ENCODE peak calls at places on chromosomes 7 and 10, in six cellular contexts. J, T, D, C, R and A are unnamed samples.

GRCh38 chr10:132023092-132023811 is 41.5 kb upstream of the BNIP3 start:
- DNase-seq in C (peak; percentile 92), R (peak; percentile 73), T (peak; percentile 68), J (peak; percentile 79), D (peak; percentile 88), A (peak; percentile 69)

GRCh38 chr7:85659364-85659763 is 472.5 kb upstream of the SEMA3D start:
- DNase-seq in C (no peak), D (no peak), R (no peak), J (no peak), T (no peak), A (no peak)

GRCh38 chr7:116180302-116180701 is 30.0 kb upstream of the TES start:
- DNase-seq in D (no peak), T (no peak), C (peak; percentile 52), J (peak; percentile 5), R (no peak), A (peak; percentile 42)

GRCh38 chr7:98251251-98251843 is 685 bp downstream of the TECPR1 start:
- DNase-seq in T (no peak), J (peak; percentile 45), R (no peak), C (peak; percentile 42), D (peak; percentile 74), A (peak; percentile 42)

GRCh38 chr10:111972109-111972508 is 211.5 kb downstream of the GPAM start:
- DNase-seq in R (no peak), T (no peak), J (no peak), D (no peak), C (no peak), A (no peak)

GRCh38 chr7:101567231-101567630 is 61.9 kb downstream of the MYL10 start:
- DNase-seq in D (no peak), R (no peak), J (no peak), T (no peak), C (no peak), A (no peak)

GRCh38 chr7:66800591-66800990 is 60.1 kb downstream of the RABGEF1 start:
- DNase-seq in D (no peak), T (no peak), J (no peak), C (no peak), R (no peak), A (no peak)

GRCh38 chr10:125411724-125412123 is 251.4 kb upstream of the CTBP2 start:
- DNase-seq in J (no peak), C (no peak), R (no peak), T (no peak), D (no peak), A (no peak)

GRCh38 chr7:73470208-73470607 is 36.6 kb downstream of the FZD9 start:
- DNase-seq in C (no peak), J (no peak), R (no peak), D (no peak), T (no peak), A (no peak)

GRCh38 chr7:137018468-137018867 is 150.0 kb downstream of the CHRM2 start:
- DNase-seq in D (no peak), R (no peak), C (no peak), T (no peak), J (no peak), A (no peak)

GRCh38 chr10:72265508-72265907 is 8.2 kb upstream of the DDIT4 start:
- DNase-seq in C (no peak), R (no peak), J (no peak), D (no peak), T (no peak), A (no peak)

GRCh38 chr10:104291439-104291951 is 22.5 kb downstream of the GSTO2 start:
- DNase-seq in J (peak; percentile 88), D (peak; percentile 95), C (peak; percentile 96), T (peak; percentile 84), R (peak; percentile 81), A (peak; percentile 88)

GRCh38 chr7:135940077-135941075 is 36.8 kb downstream of the MTPN start:
- DNase-seq in T (no peak), C (no peak), R (no peak), J (no peak), D (no peak), A (no peak)

GRCh38 chr10:15180736-15181135 is 12.2 kb upstream of the NMT2 start:
- DNase-seq in R (no peak), T (no peak), D (no peak), C (no peak), J (no peak), A (no peak)

GRCh38 chr10:63123963-63124362 is 9.2 kb upstream of the NRBF2 start:
- DNase-seq in T (no peak), C (no peak), J (no peak), R (no peak), D (no peak), A (no peak)

GRCh38 chr10:132489704-132490534 is 47.7 kb upstream of the INPP5A start:
- DNase-seq in C (no peak), D (peak; percentile 39), R (no peak), T (no peak), J (no peak), A (no peak)

GRCh38 chr10:74969530-74969929 is 141.9 kb upstream of the SAMD8 start:
- DNase-seq in J (no peak), D (no peak), R (no peak), T (no peak), C (no peak), A (no peak)

GRCh38 chr7:151699920-151700319 is 177.0 kb downstream of the PRKAG2 start:
- DNase-seq in T (no peak), J (no peak), C (no peak), R (no peak), D (no peak), A (no peak)

GRCh38 chr7:6536262-6536770 is 14.9 kb downstream of the GRID2IP start:
- DNase-seq in C (no peak), J (no peak), R (no peak), D (no peak), T (no peak), A (no peak)

GRCh38 chr10:114499630-114500190 is 95.4 kb upstream of the AFAP1L2 start:
- DNase-seq in D (no peak), T (peak; percentile 60), J (peak; percentile 80), R (no peak), C (no peak), A (no peak)

GRCh38 chr7:156172638-156173037 is 360.4 kb upstream of the SHH start:
- DNase-seq in R (no peak), T (no peak), D (no peak), C (no peak), J (no peak), A (no peak)

GRCh38 chr10:16742165-16742960 is 74.9 kb downstream of the RSU1 start:
- DNase-seq in R (no peak), J (no peak), D (no peak), C (no peak), T (no peak), A (no peak)

GRCh38 chr7:52620849-52621248 is 414.6 kb upstream of the POM121L12 start:
- DNase-seq in T (no peak), C (no peak), J (no peak), R (no peak), D (no peak), A (no peak)

GRCh38 chr10:123587110-123587509 is 79.0 kb upstream of the GPR26 start:
- DNase-seq in J (no peak), C (no peak), D (no peak), T (no peak), R (no peak), A (no peak)

GRCh38 chr10:50624866-50625491 is 1.2 kb upstream of the SGMS1 start:
- DNase-seq in R (peak; percentile 48), J (peak; percentile 57), T (no peak), D (peak; percentile 80), C (peak; percentile 70), A (peak; percentile 60)

GRCh38 chr7:146956323-146956722 is 839.7 kb downstream of the CNTNAP2 start:
- DNase-seq in R (no peak), D (no peak), C (no peak), J (no peak), T (no peak), A (no peak)

GRCh38 chr7:126778101-126778500 is 474.6 kb downstream of the GRM8 start:
- DNase-seq in C (no peak), D (no peak), T (no peak), J (no peak), R (no peak), A (no peak)

GRCh38 chr10:23886355-23886754 is 322.6 kb upstream of the KIAA1217 start:
- DNase-seq in D (no peak), C (peak; percentile 26), J (no peak), T (no peak), R (no peak), A (no peak)

GRCh38 chr7:73585196-73585595 is 6.8 kb upstream of the TBL2 start:
- DNase-seq in D (peak; percentile 24), C (no peak), J (no peak), T (no peak), R (no peak), A (no peak)

GRCh38 chr7:1883031-1883761 is 213.1 kb downstream of the ELFN1 start:
- DNase-seq in T (no peak), C (no peak), D (no peak), J (no peak), R (no peak), A (no peak)

GRCh38 chr10:112953760-112954159 is 3.7 kb downstream of the TCF7L2 start:
- DNase-seq in J (no peak), R (no peak), C (no peak), T (no peak), D (no peak), A (no peak)

GRCh38 chr7:50266893-50267386 is 37.6 kb upstream of the IKZF1 start:
- DNase-seq in C (no peak), T (peak; percentile 32), D (peak; percentile 63), R (no peak), J (peak; percentile 87), A (peak; percentile 62)

GRCh38 chr10:80271416-80271815 is 18.0 kb downstream of the MAT1A start:
- DNase-seq in C (no peak), R (no peak), T (no peak), J (no peak), D (no peak), A (no peak)

GRCh38 chr7:16026253-16027020 is 340.0 kb upstream of the MEOX2 start:
- DNase-seq in D (no peak), C (no peak), R (no peak), J (no peak), T (no peak), A (no peak)

GRCh38 chr7:37092548-37092947 is 356.1 kb downstream of the ELMO1 start:
- DNase-seq in D (peak; percentile 53), J (no peak), T (no peak), C (no peak), R (no peak), A (no peak)

GRCh38 chr7:3896366-3896765 is 595.3 kb downstream of the SDK1 start:
- DNase-seq in T (no peak), J (no peak), C (no peak), R (no peak), D (no peak), A (no peak)

GRCh38 chr7:95758187-95758586 is 14.2 kb upstream of the DYNC1I1 start:
- DNase-seq in T (no peak), C (peak; percentile 37), R (no peak), J (no peak), D (no peak), A (no peak)

GRCh38 chr7:31857178-31857577 is 170.2 kb downstream of the PPP1R17 start:
- DNase-seq in D (no peak), T (no peak), R (no peak), J (no peak), C (no peak), A (no peak)